ENCODE peak calls at places on chromosome 10, in six cellular contexts. P is hypothalamus; V is stimulated activated CD8-positive, alpha-beta memory T cell treated with anti-CD3 and anti-CD28 coated beads, Interleukin-7, amount 100 ng/mL, for 4 hours; E is SK-MEL-5; M is dorsolateral prefrontal cortex; D is fibroblast of pulmonary artery. Q is an unnamed sample.

GRCh38 chr10:24333736-24334135 is 124.8 kb downstream of the KIAA1217 start:
- DNase-seq in P (no peak), V (no peak), E (no peak), M (no peak), D (peak; percentile 55), Q (no peak)

GRCh38 chr10:50625663-50626062 is 1.9 kb upstream of the SGMS1 start:
- DNase-seq in P (no peak), V (no peak), E (no peak), M (no peak), D (peak; percentile 25), Q (no peak)

GRCh38 chr10:13712799-13713581 is 126.2 kb downstream of the PRPF18 start:
- DNase-seq in P (peak; percentile 8), V (peak; percentile 12), E (peak; percentile 61), M (no peak), D (peak; percentile 97), Q (no peak)

GRCh38 chr10:103086261-103086660 is 106.8 kb downstream of the NT5C2 start:
- DNase-seq in P (no peak), V (no peak), E (no peak), M (no peak), D (no peak), Q (no peak)

GRCh38 chr10:6763417-6763816 is 183.3 kb upstream of the PRKCQ start:
- DNase-seq in P (no peak), V (no peak), E (no peak), M (no peak), D (no peak), Q (no peak)

GRCh38 chr10:96502561-96503267 is 11.0 kb downstream of the TLL2 start:
- DNase-seq in P (no peak), V (no peak), E (no peak), M (no peak), D (no peak), Q (no peak)

GRCh38 chr10:17617031-17617911 is at the start of gene HACD1:
- DNase-seq in P (peak; percentile 17), V (peak; percentile 6), E (peak; percentile 41), M (peak; percentile 73), D (peak; percentile 58), Q (no peak)

GRCh38 chr10:99917963-99918825 is 91.6 kb downstream of the DNMBP start:
- DNase-seq in P (no peak), V (no peak), E (no peak), M (no peak), D (peak; percentile 73), Q (no peak)

GRCh38 chr10:121702351-121703320 is 104.4 kb upstream of the FGFR2 start:
- DNase-seq in P (no peak), V (no peak), E (no peak), M (no peak), D (peak; percentile 12), Q (no peak)

GRCh38 chr10:78472542-78472890 is 438.9 kb downstream of the RPS24 start:
- DNase-seq in P (no peak), V (no peak), E (no peak), M (no peak), D (peak; percentile 6), Q (peak; percentile 49)

GRCh38 chr10:48594799-48595198 is 10.1 kb downstream of the ARHGAP22 start:
- DNase-seq in P (no peak), V (no peak), E (peak; percentile 18), M (no peak), D (no peak), Q (no peak)

GRCh38 chr10:113693348-113693747 is 13.6 kb downstream of the CASP7 start:
- DNase-seq in P (no peak), V (no peak), E (no peak), M (no peak), D (no peak), Q (no peak)

GRCh38 chr10:89563861-89564478 is 28.6 kb upstream of the SLC16A12 start:
- DNase-seq in P (no peak), V (no peak), E (peak; percentile 45), M (no peak), D (peak; percentile 72), Q (no peak)

GRCh38 chr10:44891721-44892120 is 19.4 kb upstream of the TMEM72 start:
- DNase-seq in P (no peak), V (no peak), E (no peak), M (no peak), D (no peak), Q (no peak)

GRCh38 chr10:1543596-1543995 is 193.7 kb downstream of the ADARB2 start:
- DNase-seq in P (no peak), V (no peak), E (no peak), M (no peak), D (no peak), Q (peak; percentile 30)

GRCh38 chr10:80177781-80178636 is 27.3 kb downstream of the ANXA11 start:
- DNase-seq in P (no peak), V (no peak), E (no peak), M (no peak), D (peak; percentile 55), Q (no peak)

GRCh38 chr10:114320249-114321116 is 81.4 kb downstream of the VWA2 start:
- DNase-seq in P (no peak), V (no peak), E (no peak), M (no peak), D (no peak), Q (no peak)

GRCh38 chr10:70234668-70235447 is 1.6 kb upstream of the PPA1 start:
- DNase-seq in P (no peak), V (no peak), E (no peak), M (no peak), D (peak; percentile 73), Q (no peak)

GRCh38 chr10:95864906-95865813 is 42.6 kb upstream of the CC2D2B start:
- DNase-seq in P (peak; percentile 2), V (no peak), E (peak; percentile 74), M (no peak), D (peak; percentile 92), Q (no peak)

GRCh38 chr10:114172241-114172640 is 1.8 kb downstream of the CCDC186 start:
- DNase-seq in P (no peak), V (no peak), E (no peak), M (no peak), D (peak; percentile 43), Q (no peak)

GRCh38 chr10:34698248-34698831 is 116.8 kb downstream of the PARD3 start:
- DNase-seq in P (no peak), V (no peak), E (no peak), M (no peak), D (no peak), Q (no peak)

GRCh38 chr10:1047937-1048336 is 982 bp downstream of the IDI1 start:
- DNase-seq in P (no peak), V (no peak), E (no peak), M (no peak), D (no peak), Q (no peak)

GRCh38 chr10:105605104-105605503 is 964.0 kb downstream of the SORCS3 start:
- DNase-seq in P (no peak), V (no peak), E (no peak), M (no peak), D (no peak), Q (no peak)

GRCh38 chr10:99172130-99172738 is 63.4 kb downstream of the HPSE2 start:
- DNase-seq in P (no peak), V (no peak), E (peak; percentile 76), M (no peak), D (peak; percentile 42), Q (no peak)

GRCh38 chr10:83991986-83992753 is 147.1 kb upstream of the GHITM start:
- DNase-seq in P (no peak), V (no peak), E (peak; percentile 65), M (no peak), D (peak; percentile 13), Q (no peak)

GRCh38 chr10:61541960-61542359 is 88.8 kb upstream of the TMEM26 start:
- DNase-seq in P (no peak), V (no peak), E (no peak), M (no peak), D (no peak), Q (no peak)

GRCh38 chr10:23585666-23586065 is 146.8 kb downstream of the OTUD1 start:
- DNase-seq in P (no peak), V (no peak), E (no peak), M (no peak), D (no peak), Q (no peak)

GRCh38 chr10:120950103-120950561 is 99.0 kb downstream of the WDR11 start:
- DNase-seq in P (no peak), V (no peak), E (no peak), M (no peak), D (peak; percentile 16), Q (no peak)

GRCh38 chr10:103207141-103207540 is 14.1 kb upstream of the NT5C2 start:
- DNase-seq in P (no peak), V (no peak), E (no peak), M (no peak), D (no peak), Q (no peak)

GRCh38 chr10:66928000-66928770 is 2.3 kb downstream of the LRRTM3 start:
- DNase-seq in P (no peak), V (no peak), E (no peak), M (peak; percentile 74), D (peak; percentile 2), Q (no peak)

GRCh38 chr10:13815766-13816165 is 229.0 kb downstream of the PRPF18 start:
- DNase-seq in P (no peak), V (no peak), E (no peak), M (no peak), D (peak; percentile 67), Q (no peak)